ENCODE peak calls at places on chromosomes 11 and 22, in five cellular contexts. T is right lobe of liver, F is stomach, C is heart right ventricle, B is A549. W is an unnamed sample. For H3K4me1, the result is how much of the 10 kb centered on the place peaks cover.

GRCh38 chr22:18000441-18001039 is 23.8 kb downstream of the MICAL3 start:
- DNase-seq in F (no peak), T (peak), C (no peak), B (no peak), W (no peak)

GRCh38 chr11:127919206-127920000 is 668.0 kb downstream of the ETS1 start:
- DNase-seq in F (no peak), B (no peak), C (no peak), T (no peak), W (no peak)

GRCh38 chr11:105344938-105345337 is 205.4 kb upstream of the CARD18 start:
- DNase-seq in T (no peak), B (no peak), F (no peak), C (no peak), W (no peak)

GRCh38 chr11:110131386-110132123 is 38.4 kb downstream of the ZC3H12C start:
- DNase-seq in B (no peak), T (no peak), F (no peak), C (no peak), W (no peak)

GRCh38 chr11:128399186-128399585 is 188.2 kb downstream of the ETS1 start:
- DNase-seq in F (no peak), T (no peak), B (no peak), C (no peak), W (peak)

GRCh38 chr11:78851883-78852586 is 277.4 kb upstream of the NARS2 start:
- DNase-seq in F (no peak), T (no peak), C (no peak), B (no peak), W (no peak)

GRCh38 chr11:38448284-38448683 is 1850.2 kb upstream of the RAG2 start:
- DNase-seq in C (peak), T (peak), B (no peak), F (no peak), W (no peak)

GRCh38 chr11:112730591-112730990 is 230.6 kb upstream of the NCAM1 start:
- DNase-seq in T (no peak), F (no peak), C (no peak), B (no peak), W (no peak)

GRCh38 chr11:77091146-77091940 is 11.3 kb upstream of the OMP start:
- DNase-seq in F (peak), T (peak), C (peak), B (peak), W (peak)

GRCh38 chr11:58592760-58593472 is 14.1 kb downstream of the ZFP91 start:
- DNase-seq in F (no peak), T (peak), B (no peak), C (no peak), W (peak)

GRCh38 chr11:2302280-2302843 is 549 bp downstream of the TSPAN32 start:
- DNase-seq in C (no peak), T (peak), F (no peak), B (no peak), W (no peak)

GRCh38 chr11:37804666-37805065 is 1206.6 kb upstream of the RAG2 start:
- DNase-seq in F (no peak), C (no peak), B (no peak), T (no peak), W (no peak)

GRCh38 chr11:27296406-27296994 is 66.5 kb downstream of the CCDC34 start:
- DNase-seq in B (peak), C (no peak), F (no peak), T (no peak), W (no peak)

GRCh38 chr11:117384045-117384444 is 56.4 kb downstream of the CEP164 start:
- DNase-seq in C (no peak), F (no peak), B (peak), T (no peak), W (no peak)

GRCh38 chr22:44137415-44137814 is 43.3 kb upstream of the PARVG start:
- DNase-seq in C (no peak), B (no peak), T (no peak), F (no peak), W (no peak)

GRCh38 chr22:17143826-17144225 is 15.3 kb downstream of the HDHD5 start:
- DNase-seq in T (no peak), F (no peak), C (no peak), B (no peak), W (no peak)

GRCh38 chr22:21735198-21736083 is at the start of gene YPEL1:
- DNase-seq in T (peak), B (peak), C (peak), F (peak), W (peak)
- TF ChIP-seq CTCF in T (no peak), B (no peak), C (no peak), F (no peak), W (peak)

GRCh38 chr11:61629082-61629481 is 48.2 kb upstream of the SYT7 start:
- DNase-seq in F (no peak), T (no peak), C (no peak), B (no peak), W (no peak)

GRCh38 chr11:61621917-61622585 is 41.2 kb upstream of the SYT7 start:
- DNase-seq in T (no peak), F (no peak), B (no peak), C (no peak), W (no peak)

GRCh38 chr11:61626580-61627380 is 45.9 kb upstream of the SYT7 start:
- DNase-seq in C (peak), B (no peak), T (no peak), F (peak), W (peak)

GRCh38 chr11:61627831-61628753 is 47.2 kb upstream of the SYT7 start:
- DNase-seq in C (peak), F (peak), T (peak), B (peak), W (peak)

DNA sequence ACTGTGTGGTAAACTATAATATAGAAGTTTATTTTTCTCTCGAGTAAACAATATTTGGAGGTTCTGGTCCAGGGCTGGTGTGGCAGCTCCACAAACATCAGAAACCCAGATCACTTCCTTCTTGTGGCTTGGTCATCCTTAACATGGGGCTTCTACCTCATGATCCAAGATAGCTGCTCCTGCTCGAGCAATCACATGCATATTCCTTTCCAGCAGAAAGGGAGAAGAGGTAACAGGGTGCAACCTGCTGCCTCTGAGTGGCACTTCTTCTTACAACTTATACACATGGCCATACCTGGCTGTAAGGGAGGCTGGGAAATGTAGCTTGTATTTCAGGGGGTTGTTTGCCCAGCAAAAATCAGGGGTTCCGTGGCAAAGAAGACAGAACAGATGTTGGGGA is 44.6 kb upstream of the SYT7 start:
- DNase-seq in F (no peak), B (no peak), C (no peak), T (no peak), W (no peak)
- H3K4me1 ChIP-seq in F (under half), B (under half), C (under half), T (under half), W (under half)

GRCh38 chr11:48182860-48183526 is 33.6 kb upstream of the OR4B1 start:
- DNase-seq in F (no peak), T (no peak), C (peak), B (no peak), W (no peak)

DNA sequence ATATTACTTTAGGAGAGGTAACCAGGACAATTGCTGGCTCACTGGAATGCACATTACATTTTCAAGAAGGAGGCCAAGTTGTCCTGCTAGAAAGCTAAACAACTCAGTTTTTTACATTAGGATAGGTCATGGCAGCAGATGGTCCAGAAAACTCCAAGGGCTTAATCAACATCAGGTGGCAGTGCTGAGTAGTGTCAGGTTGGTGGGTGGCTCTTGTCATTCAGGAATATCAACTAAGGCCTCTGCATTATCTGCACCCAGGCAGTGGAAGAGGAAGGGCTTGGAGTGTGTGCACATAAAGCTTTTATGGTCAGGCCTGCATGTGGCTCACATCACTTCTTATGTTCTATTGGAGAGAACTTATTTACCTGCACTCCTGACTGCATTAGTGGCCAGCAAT is 32.2 kb upstream of the OR4B1 start:
- DNase-seq in T (no peak), C (no peak), F (no peak), B (no peak), W (no peak)
- TF ChIP-seq CTCF in T (no peak), C (no peak), F (no peak), B (no peak), W (no peak)

DNA sequence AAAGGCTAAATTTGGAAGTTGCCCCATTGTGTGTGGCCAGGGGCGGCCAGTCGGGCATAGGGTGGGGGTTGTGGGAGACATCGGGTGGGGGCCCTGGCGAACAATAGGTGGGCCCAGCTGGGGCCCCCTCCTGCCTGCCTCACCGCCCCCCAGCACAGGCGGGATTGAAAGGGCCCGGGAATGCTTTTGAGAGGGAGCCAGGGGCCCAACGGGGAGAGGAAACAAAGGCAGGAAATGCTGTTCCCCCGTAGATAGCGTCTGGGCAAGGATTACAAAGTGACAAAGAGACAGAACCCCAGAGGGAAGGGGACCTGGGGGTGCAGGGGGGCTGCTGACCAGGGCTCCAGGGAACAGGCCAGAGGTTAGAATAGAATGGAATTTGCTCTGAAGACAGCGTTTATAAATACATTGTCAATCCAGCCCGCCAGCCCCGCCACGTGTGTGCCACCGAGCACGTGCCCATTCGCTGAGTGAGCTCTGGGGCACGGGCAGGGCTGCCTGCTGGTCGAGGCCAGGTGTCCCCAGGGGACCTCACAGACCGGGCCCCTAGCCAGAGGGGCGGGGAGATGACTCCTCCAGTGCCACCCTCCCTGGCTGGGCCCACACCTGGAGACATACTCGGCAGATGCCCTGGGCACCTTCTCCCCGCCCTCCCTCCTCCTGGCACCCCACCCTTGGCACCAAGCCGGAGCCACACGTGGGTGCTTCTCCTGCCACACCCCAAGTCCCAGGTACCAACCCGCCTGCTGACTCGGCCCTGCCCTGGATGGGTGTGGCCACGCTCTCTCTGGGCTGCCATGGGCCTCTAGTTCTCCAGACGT is 9.7 kb downstream of the PDGFB start:
- DNase-seq in F (peak), C (peak), B (no peak), T (peak), W (peak)
- H3K4me1 ChIP-seq in F (half or more), C (half or more), B (under half), T (under half), W (half or more)

GRCh38 chr11:114953039-114953438 is 274.7 kb downstream of the NXPE2 start:
- DNase-seq in C (no peak), B (no peak), T (no peak), F (no peak), W (no peak)
- TF ChIP-seq CTCF in C (peak), B (no peak), T (no peak), F (no peak), W (no peak)

DNA sequence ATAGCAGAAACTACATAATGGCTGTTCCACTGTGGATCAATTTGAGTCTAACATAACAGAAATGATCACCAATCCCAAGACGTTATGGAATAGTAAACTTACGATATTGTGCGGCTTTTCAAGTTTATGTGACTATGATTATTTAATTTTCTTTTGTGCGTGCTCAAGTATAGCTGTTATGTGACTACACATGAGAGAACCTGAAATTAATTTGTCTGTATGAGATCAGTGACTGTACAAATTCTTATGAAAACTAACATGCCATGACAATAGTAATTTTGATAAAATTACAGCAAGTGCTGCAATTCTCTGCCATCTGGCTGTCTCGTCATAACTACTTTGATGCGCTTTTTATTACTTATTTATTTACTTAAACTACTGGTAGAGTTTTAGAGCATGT is 343.2 kb downstream of the DCDC1 start:
- DNase-seq in B (no peak), C (no peak), F (no peak), T (no peak), W (no peak)
- H3K4me1 ChIP-seq in B (under half), C (under half), F (under half), T (under half), W (under half)

DNA sequence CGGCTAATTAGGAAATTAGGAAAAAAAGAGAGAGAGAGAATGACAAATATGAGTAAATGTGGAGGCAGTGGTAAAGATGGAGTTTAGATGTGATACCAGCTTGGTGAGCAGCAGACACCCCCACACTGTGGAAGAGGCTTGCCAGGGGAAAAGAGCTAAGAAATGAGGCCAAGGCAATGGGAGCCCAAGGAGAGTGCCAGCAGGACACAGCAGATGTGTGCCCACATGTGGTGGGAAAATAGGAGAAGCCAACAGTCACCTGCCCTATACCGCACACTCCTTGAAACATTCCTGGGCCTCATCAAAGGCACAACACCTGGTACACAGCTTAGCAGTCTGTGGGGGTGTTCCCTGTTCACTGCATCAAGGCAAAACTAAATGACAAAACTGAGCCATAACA is 104.9 kb downstream of the FAM76B start:
- DNase-seq in C (no peak), F (no peak), B (no peak), T (no peak), W (no peak)
- TF ChIP-seq CTCF in C (no peak), F (no peak), B (no peak), T (no peak), W (no peak)

GRCh38 chr11:86719781-86720463 is 47.5 kb upstream of the ME3 start:
- DNase-seq in F (no peak), B (peak), C (no peak), T (no peak), W (no peak)

GRCh38 chr11:86717817-86718501 is 45.5 kb upstream of the ME3 start:
- DNase-seq in C (no peak), F (no peak), T (no peak), B (no peak), W (no peak)

GRCh38 chr11:86722041-86722440 is 49.6 kb upstream of the ME3 start:
- DNase-seq in C (no peak), T (no peak), F (no peak), B (no peak), W (no peak)

GRCh38 chr11:86718553-86718952 is 46.1 kb upstream of the ME3 start:
- DNase-seq in C (no peak), F (no peak), T (no peak), B (no peak), W (no peak)

DNA sequence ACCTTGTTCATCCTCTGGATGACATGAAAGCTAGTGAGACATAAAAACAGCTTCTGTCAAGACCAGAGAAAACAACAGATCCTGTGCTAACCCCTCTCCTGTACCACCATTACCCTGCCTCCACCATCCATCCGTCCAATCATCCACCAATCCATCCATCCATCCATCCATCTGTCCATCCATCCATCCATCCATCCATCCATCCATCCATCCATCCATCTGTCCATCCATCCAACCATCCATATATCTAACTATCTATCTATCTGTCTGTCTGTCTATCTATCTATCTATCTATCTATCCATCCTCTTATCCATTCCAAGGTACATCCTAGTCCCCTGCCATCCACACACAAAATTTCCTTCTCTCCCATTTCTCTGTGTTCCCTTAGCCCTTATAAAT is 46.6 kb upstream of the ME3 start:
- DNase-seq in B (no peak), F (no peak), T (no peak), C (no peak), W (no peak)
- H3K4me1 ChIP-seq in B (under half), F (under half), T (under half), C (under half), W (under half)

DNA sequence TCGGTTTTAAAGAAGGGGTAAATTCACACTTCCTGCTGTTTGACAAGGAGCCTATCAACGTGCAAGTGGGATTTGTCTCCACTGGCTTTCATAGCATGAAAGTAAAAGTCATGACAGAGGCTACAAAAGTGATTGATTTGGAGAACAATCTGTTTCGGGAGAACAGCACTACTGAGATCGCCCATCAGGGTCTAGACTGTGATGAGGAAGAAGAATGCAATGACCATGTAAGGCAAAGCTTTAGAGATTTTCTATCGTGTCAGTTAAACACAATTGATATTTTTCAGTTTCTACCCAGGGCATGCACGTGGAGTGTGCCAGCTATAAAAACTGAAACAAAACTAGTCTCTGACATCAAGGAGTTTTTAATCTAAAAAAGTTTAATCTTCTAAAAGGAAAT is 41.7 kb downstream of the HORMAD2 start:
- DNase-seq in F (no peak), C (no peak), T (no peak), B (no peak), W (no peak)
- TF ChIP-seq CTCF in F (no peak), C (no peak), T (no peak), B (no peak), W (no peak)

GRCh38 chr22:50296658-50297490 is 10.6 kb downstream of the PLXNB2 start:
- DNase-seq in B (no peak), T (peak), C (no peak), F (no peak), W (no peak)

GRCh38 chr22:50292643-50293440 is 14.6 kb downstream of the PLXNB2 start:
- DNase-seq in F (no peak), T (no peak), B (no peak), C (no peak), W (no peak)

GRCh38 chr22:50294319-50294656 is 13.2 kb downstream of the PLXNB2 start:
- DNase-seq in F (no peak), T (no peak), B (no peak), C (no peak), W (no peak)

GRCh38 chr22:50289942-50290630 is 17.4 kb downstream of the PLXNB2 start:
- DNase-seq in F (no peak), T (no peak), B (no peak), C (no peak), W (no peak)

GRCh38 chr22:50293441-50294318 is 13.8 kb downstream of the PLXNB2 start:
- DNase-seq in F (peak), C (peak), T (peak), B (no peak), W (no peak)
- H3K4me1 ChIP-seq in F (half or more), C (under half), T (half or more), B (under half), W (under half)